ENCODE peak calls at places on chromosomes 4 and X, in four cellular contexts. One of them, this sample, is unnamed.

GRCh38 chr4:47032405-47033106 is 1.2 kb downstream of the GABRB1 start:
- DNase-seq in lower lobe of right lung: peak
- DNase-seq in T-helper 2 cell: peak
- DNase-seq in effector memory CD4-positive, alpha-beta T cell: peak
- DNase-seq in this sample: peak

GRCh38 chr4:24262084-24262483 is 322.3 kb downstream of the DHX15 start:
- DNase-seq in lower lobe of right lung: peak
- DNase-seq in T-helper 2 cell: no peak
- DNase-seq in effector memory CD4-positive, alpha-beta T cell: no peak
- DNase-seq in this sample: no peak

GRCh38 chrX:118655561-118656246 is 71.7 kb upstream of the IL13RA1 start:
- DNase-seq in lower lobe of right lung: no peak
- DNase-seq in T-helper 2 cell: no peak
- DNase-seq in effector memory CD4-positive, alpha-beta T cell: no peak
- DNase-seq in this sample: no peak

GRCh38 chrX:57453901-57454300 is 137.9 kb upstream of the ZXDB start:
- DNase-seq in lower lobe of right lung: no peak
- DNase-seq in T-helper 2 cell: peak
- DNase-seq in effector memory CD4-positive, alpha-beta T cell: no peak
- DNase-seq in this sample: no peak

GRCh38 chrX:40471965-40472648 is 108.7 kb upstream of the ATP6AP2 start:
- DNase-seq in lower lobe of right lung: peak
- DNase-seq in T-helper 2 cell: peak
- DNase-seq in effector memory CD4-positive, alpha-beta T cell: no peak
- DNase-seq in this sample: no peak

GRCh38 chrX:340641-341423 is 22.2 kb upstream of the GTPBP6 start:
- DNase-seq in lower lobe of right lung: peak
- DNase-seq in T-helper 2 cell: no peak
- DNase-seq in effector memory CD4-positive, alpha-beta T cell: no peak
- DNase-seq in this sample: peak

GRCh38 chrX:7614616-7615015 is 228.4 kb upstream of the VCX start:
- DNase-seq in lower lobe of right lung: no peak
- DNase-seq in T-helper 2 cell: no peak
- DNase-seq in effector memory CD4-positive, alpha-beta T cell: no peak
- DNase-seq in this sample: no peak

GRCh38 chr4:2046031-2046961 is 12.8 kb upstream of the NAT8L start:
- DNase-seq in lower lobe of right lung: no peak
- DNase-seq in T-helper 2 cell: no peak
- DNase-seq in effector memory CD4-positive, alpha-beta T cell: no peak
- DNase-seq in this sample: no peak

GRCh38 chr4:88735554-88735953 is 37.9 kb upstream of the NAP1L5 start:
- DNase-seq in lower lobe of right lung: no peak
- DNase-seq in T-helper 2 cell: no peak
- DNase-seq in effector memory CD4-positive, alpha-beta T cell: no peak
- DNase-seq in this sample: no peak

This sample was measured in RWPE2.